ENCODE peak calls at places on chromosome 20, in five cellular contexts. One of them, this sample, is unnamed.
A peak's percentile ranks its signal among the peaks of the same experiment; 100 is the strongest.

GRCh38 chr20:9460518-9460917 is 53.9 kb upstream of the LAMP5 start:
- DNase-seq in iris pigment epithelial cell: peak; percentile 60
- DNase-seq in Panc1: no peak
- DNase-seq in activated T-cell treated with anti-CD3 and anti-CD28 coated beads, Interleukin-2, amount 50 U/mL, for 72 hours: no peak
- DNase-seq in GM23338: no peak
- DNase-seq in this sample: no peak

GRCh38 chr20:23242556-23243180 is 107.9 kb upstream of the NXT1 start:
- DNase-seq in iris pigment epithelial cell: no peak
- DNase-seq in activated T-cell treated with anti-CD3 and anti-CD28 coated beads, Interleukin-2, amount 50 U/mL, for 72 hours: no peak
- DNase-seq in Panc1: no peak
- DNase-seq in GM23338: no peak
- DNase-seq in this sample: no peak

GRCh38 chr20:20546402-20546801 is 166.0 kb downstream of the RALGAPA2 start:
- DNase-seq in Panc1: no peak
- DNase-seq in iris pigment epithelial cell: no peak
- DNase-seq in activated T-cell treated with anti-CD3 and anti-CD28 coated beads, Interleukin-2, amount 50 U/mL, for 72 hours: no peak
- DNase-seq in GM23338: no peak
- DNase-seq in this sample: no peak

GRCh38 chr20:16145919-16146318 is 427.3 kb downstream of the KIF16B start:
- DNase-seq in Panc1: no peak
- DNase-seq in iris pigment epithelial cell: no peak
- DNase-seq in activated T-cell treated with anti-CD3 and anti-CD28 coated beads, Interleukin-2, amount 50 U/mL, for 72 hours: no peak
- DNase-seq in GM23338: no peak
- DNase-seq in this sample: no peak

GRCh38 chr20:15214051-15214450 is 876.6 kb upstream of the FLRT3 start:
- DNase-seq in Panc1: no peak
- DNase-seq in iris pigment epithelial cell: no peak
- DNase-seq in GM23338: no peak
- DNase-seq in activated T-cell treated with anti-CD3 and anti-CD28 coated beads, Interleukin-2, amount 50 U/mL, for 72 hours: no peak
- DNase-seq in this sample: no peak

GRCh38 chr20:9215539-9215938 is 146.7 kb downstream of the PLCB4 start:
- DNase-seq in activated T-cell treated with anti-CD3 and anti-CD28 coated beads, Interleukin-2, amount 50 U/mL, for 72 hours: no peak
- DNase-seq in Panc1: no peak
- DNase-seq in iris pigment epithelial cell: peak; percentile 15
- DNase-seq in GM23338: peak; percentile 61
- DNase-seq in this sample: no peak

GRCh38 chr20:4073852-4074741 is 58.7 kb upstream of the RNF24 start:
- DNase-seq in GM23338: peak; percentile 47
- DNase-seq in activated T-cell treated with anti-CD3 and anti-CD28 coated beads, Interleukin-2, amount 50 U/mL, for 72 hours: no peak
- DNase-seq in Panc1: no peak
- DNase-seq in iris pigment epithelial cell: no peak
- DNase-seq in this sample: no peak

GRCh38 chr20:31568773-31569162 is 36.3 kb upstream of the ID1 start:
- DNase-seq in GM23338: no peak
- DNase-seq in Panc1: no peak
- DNase-seq in iris pigment epithelial cell: no peak
- DNase-seq in activated T-cell treated with anti-CD3 and anti-CD28 coated beads, Interleukin-2, amount 50 U/mL, for 72 hours: no peak
- DNase-seq in this sample: peak; percentile 2

GRCh38 chr20:58623579-58624473 is 27.3 kb upstream of the STX16 start:
- DNase-seq in activated T-cell treated with anti-CD3 and anti-CD28 coated beads, Interleukin-2, amount 50 U/mL, for 72 hours: no peak
- DNase-seq in Panc1: peak; percentile 62
- DNase-seq in GM23338: no peak
- DNase-seq in iris pigment epithelial cell: peak; percentile 97
- DNase-seq in this sample: peak; percentile 73